ENCODE peak calls at places on chromosomes 13 and 19, in five cellular contexts. F, H, L, Y and M are unnamed samples.

GRCh38 chr13:77779461-77780272 is 82.2 kb downstream of the SLAIN1 start:
- DNase-seq in H (peak), L (peak), F (peak), Y (peak), M (peak)

GRCh38 chr13:30569901-30570576 is 47.7 kb upstream of the USPL1 start:
- DNase-seq in F (peak), H (peak), L (peak), Y (peak), M (peak)

GRCh38 chr19:14031719-14032480 is at the start of gene IL27RA:
- DNase-seq in L (no peak), F (no peak), H (peak), Y (peak), M (peak)

GRCh38 chr13:100069278-100069677 is 19.6 kb upstream of the PCCA start:
- DNase-seq in L (no peak), H (peak), Y (no peak), F (no peak), M (peak)

GRCh38 chr13:51267581-51267980 is 45.4 kb downstream of the FAM124A start:
- DNase-seq in L (no peak), Y (no peak), H (no peak), F (no peak), M (no peak)

GRCh38 chr19:40549007-40549708 is 27.5 kb upstream of the SHKBP1 start:
- DNase-seq in Y (peak), F (peak), L (peak), H (peak), M (no peak)

GRCh38 chr19:1270168-1270853 is 1.2 kb downstream of the CIRBP start:
- DNase-seq in L (no peak), Y (no peak), H (no peak), F (no peak), M (no peak)

GRCh38 chr19:7872306-7873204 is 1.6 kb downstream of the PRR36 start:
- DNase-seq in F (no peak), H (no peak), Y (no peak), L (no peak), M (no peak)

GRCh38 chr19:8148410-8149231 is 771 bp downstream of the FBN3 start:
- DNase-seq in L (no peak), H (no peak), F (no peak), Y (no peak), M (no peak)

GRCh38 chr13:39051157-39051556 is 12.9 kb downstream of the NHLRC3 start:
- DNase-seq in L (no peak), Y (peak), H (peak), F (no peak), M (peak)

GRCh38 chr13:39836038-39836437 is 180.6 kb downstream of the COG6 start:
- DNase-seq in L (peak), F (no peak), H (no peak), Y (no peak), M (peak)

GRCh38 chr13:56314755-56315154 is 826.0 kb upstream of the PRR20A start:
- DNase-seq in L (no peak), F (no peak), H (no peak), Y (no peak), M (no peak)

GRCh38 chr19:9857920-9858746 is 23.0 kb downstream of the PIN1 start:
- DNase-seq in Y (no peak), L (no peak), H (no peak), F (no peak), M (no peak)

GRCh38 chr13:23289917-23290357 is 109.2 kb downstream of the SGCG start:
- DNase-seq in L (peak), H (peak), Y (peak), F (peak), M (peak)

GRCh38 chr13:100300708-100301107 is 211.8 kb downstream of the PCCA start:
- DNase-seq in Y (peak), L (no peak), F (no peak), H (no peak), M (no peak)

GRCh38 chr13:59494560-59494970 is 669.2 kb downstream of the DIAPH3 start:
- DNase-seq in Y (no peak), H (peak), F (peak), L (no peak), M (no peak)

GRCh38 chr13:113345486-113345885 is 18.4 kb downstream of the GRTP1 start:
- DNase-seq in H (no peak), F (no peak), Y (no peak), L (no peak), M (no peak)

GRCh38 chr19:45153339-45154063 is 7.3 kb downstream of the NKPD1 start:
- DNase-seq in F (no peak), L (no peak), H (peak), Y (peak), M (no peak)

GRCh38 chr19:32580901-32581703 is at the start of gene PDCD5:
- DNase-seq in F (peak), Y (peak), H (peak), L (peak), M (peak)

GRCh38 chr19:10006335-10006708 is 4.0 kb downstream of the COL5A3 start:
- DNase-seq in L (no peak), H (peak), Y (no peak), F (no peak), M (no peak)

GRCh38 chr13:101325423-101325822 is 90.9 kb downstream of the NALCN start:
- DNase-seq in L (no peak), F (no peak), H (no peak), Y (no peak), M (no peak)

GRCh38 chr19:4742717-4743646 is 19.3 kb upstream of the DPP9 start:
- DNase-seq in L (no peak), Y (peak), F (no peak), H (no peak), M (no peak)

GRCh38 chr13:98648141-98648540 is 71.2 kb upstream of the STK24 start:
- DNase-seq in Y (no peak), L (no peak), F (no peak), H (no peak), M (no peak)
- H3K27ac ChIP-seq in Y (no peak), L (no peak), F (no peak), H (no peak), M (no peak)

DNA sequence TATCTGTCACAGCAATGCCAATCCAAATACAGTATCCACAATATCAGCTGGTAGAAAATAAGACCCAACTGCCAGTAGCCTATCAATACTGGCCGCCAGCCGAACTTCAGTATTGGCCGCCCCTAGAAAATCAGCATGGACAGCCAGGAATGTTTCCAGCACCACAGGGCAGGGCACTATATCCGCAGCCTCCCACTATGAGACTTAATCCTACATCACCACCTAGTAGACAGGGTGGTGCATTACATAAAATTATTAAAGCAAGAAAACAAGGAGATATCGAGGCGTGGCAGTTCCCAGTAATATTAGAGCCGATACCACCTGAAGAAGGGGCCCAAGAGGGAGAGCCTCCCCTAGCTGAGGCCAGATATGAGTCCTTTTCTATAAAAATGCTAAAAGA is 111.3 kb downstream of the ZNF486 start:
- DNase-seq in H (no peak), L (no peak), Y (no peak), F (no peak), M (no peak)
- TF ChIP-seq CTCF in H (no peak), L (no peak), Y (no peak), F (no peak), M (no peak)

DNA sequence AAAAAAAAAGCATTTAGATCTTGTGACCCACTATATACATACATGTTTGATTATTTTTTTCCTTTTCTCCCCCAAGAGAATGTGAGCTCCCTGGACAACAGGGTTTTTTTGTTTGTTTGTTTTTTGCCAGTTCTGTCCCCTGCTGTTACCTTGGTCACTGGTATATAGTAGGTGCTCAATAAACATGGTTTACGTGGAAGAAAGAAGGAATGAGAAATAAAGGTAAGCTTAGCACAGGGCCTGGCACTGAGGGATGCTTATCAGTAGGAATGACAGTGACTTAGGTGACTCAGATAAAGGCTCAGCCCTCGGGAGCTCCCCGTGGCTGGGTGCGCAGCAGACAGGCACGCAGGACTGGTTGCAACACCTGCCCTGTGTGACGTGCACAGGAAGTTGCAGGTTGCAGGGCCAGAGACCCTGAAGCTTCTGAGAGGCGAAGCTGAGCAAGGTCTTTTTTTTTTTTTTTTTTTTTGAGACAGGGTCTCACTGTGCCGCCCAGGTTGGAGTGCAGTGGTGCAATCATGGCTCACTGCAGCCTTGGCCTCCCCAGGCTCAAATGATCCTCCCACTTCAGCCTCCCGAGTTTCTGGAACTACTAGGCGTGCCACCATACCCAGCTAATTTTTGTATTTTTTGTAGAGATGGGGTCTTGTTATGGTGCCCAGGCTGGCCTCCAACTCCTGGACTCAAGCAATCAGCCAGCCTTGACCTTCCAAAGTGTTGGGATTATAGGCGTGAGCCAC is 10.3 kb upstream of the PAK4 start:
- DNase-seq in L (no peak), Y (no peak), H (no peak), F (no peak), M (no peak)
- H3K27ac ChIP-seq in L (no peak), Y (no peak), H (no peak), F (no peak), M (no peak)

GRCh38 chr13:95564091-95564490 is 11.6 kb downstream of the CLDN10 start:
- DNase-seq in L (no peak), H (no peak), Y (no peak), F (no peak), M (no peak)
- TF ChIP-seq CTCF in L (peak), H (peak), Y (no peak), F (no peak), M (no peak)